ENCODE peak calls at places on chromosomes 7 and 10, in five cellular contexts. H is stomach, G is testis, L is NB4, C is transverse colon. Y is an unnamed sample.
A peak's percentile ranks its signal among the peaks of the same experiment; 100 is the strongest.

GRCh38 chr7:28533731-28534531 is 121.6 kb downstream of the CREB5 start:
- DNase-seq in G (peak; percentile 77), C (no peak), L (no peak), H (no peak), Y (no peak)

GRCh38 chr10:113273151-113273876 is 279.5 kb upstream of the HABP2 start:
- DNase-seq in G (no peak), C (peak; percentile 11), L (no peak), H (no peak), Y (no peak)

GRCh38 chr10:9807848-9808247 is 1209.8 kb upstream of the CELF2 start:
- DNase-seq in L (no peak), G (no peak), C (no peak), H (no peak), Y (peak; percentile 20)

GRCh38 chr7:29684787-29685650 is 121.3 kb upstream of the WIPF3 start:
- DNase-seq in G (peak; percentile 82), L (peak; percentile 85), H (peak; percentile 84), C (peak; percentile 76), Y (peak; percentile 85)

GRCh38 chr10:114243661-114244060 is 4.6 kb downstream of the VWA2 start:
- DNase-seq in G (no peak), L (no peak), C (no peak), H (no peak), Y (no peak)

GRCh38 chr7:95238252-95238938 is 85.9 kb downstream of the PON1 start:
- DNase-seq in C (no peak), L (no peak), G (no peak), H (no peak), Y (no peak)

GRCh38 chr10:6649903-6650302 is 69.8 kb upstream of the PRKCQ start:
- DNase-seq in C (no peak), L (no peak), H (no peak), G (no peak), Y (no peak)

GRCh38 chr7:22728416-22729029 is 1.5 kb downstream of the IL6 start:
- DNase-seq in H (no peak), L (peak; percentile 59), C (no peak), G (no peak), Y (no peak)

GRCh38 chr7:6250364-6250833 is 22.0 kb downstream of the CYTH3 start:
- DNase-seq in C (no peak), G (no peak), H (no peak), L (no peak), Y (no peak)

GRCh38 chr10:101032637-101033201 is 1.7 kb downstream of the SFXN3 start:
- DNase-seq in G (no peak), C (no peak), H (peak; percentile 51), L (peak; percentile 94), Y (peak; percentile 37)
- TF ChIP-seq POLR2A in G (no peak), C (no peak), H (no peak), L (no peak), Y (peak; percentile 79)

GRCh38 chr10:87066865-87067264 is 27.8 kb downstream of the GLUD1 start:
- DNase-seq in H (no peak), G (no peak), C (no peak), L (no peak), Y (no peak)
- TF ChIP-seq POLR2A in H (no peak), G (no peak), C (no peak), L (no peak), Y (no peak)

GRCh38 chr7:102220229-102220850 is 66.3 kb upstream of the SH2B2 start:
- DNase-seq in G (no peak), L (no peak), C (no peak), H (no peak), Y (no peak)

GRCh38 chr7:102220929-102221850 is 65.5 kb upstream of the SH2B2 start:
- DNase-seq in H (no peak), G (no peak), L (no peak), C (no peak), Y (no peak)

GRCh38 chr7:102223175-102223574 is 63.5 kb upstream of the SH2B2 start:
- DNase-seq in G (no peak), L (no peak), H (no peak), C (no peak), Y (no peak)

GRCh38 chr7:102221961-102222360 is 64.7 kb upstream of the SH2B2 start:
- DNase-seq in G (no peak), L (no peak), C (no peak), H (no peak), Y (no peak)

GRCh38 chr7:102222445-102222844 is 64.2 kb upstream of the SH2B2 start:
- DNase-seq in H (no peak), C (no peak), L (no peak), G (no peak), Y (no peak)
- TF ChIP-seq POLR2A in H (no peak), C (no peak), L (no peak), G (no peak), Y (no peak)

GRCh38 chr10:100569687-100570517 is 34.2 kb downstream of the HIF1AN start:
- DNase-seq in C (no peak), G (peak; percentile 61), H (no peak), L (no peak), Y (peak; percentile 57)
- TF ChIP-seq POLR2A in C (no peak), G (no peak), H (no peak), L (no peak), Y (no peak)

DNA sequence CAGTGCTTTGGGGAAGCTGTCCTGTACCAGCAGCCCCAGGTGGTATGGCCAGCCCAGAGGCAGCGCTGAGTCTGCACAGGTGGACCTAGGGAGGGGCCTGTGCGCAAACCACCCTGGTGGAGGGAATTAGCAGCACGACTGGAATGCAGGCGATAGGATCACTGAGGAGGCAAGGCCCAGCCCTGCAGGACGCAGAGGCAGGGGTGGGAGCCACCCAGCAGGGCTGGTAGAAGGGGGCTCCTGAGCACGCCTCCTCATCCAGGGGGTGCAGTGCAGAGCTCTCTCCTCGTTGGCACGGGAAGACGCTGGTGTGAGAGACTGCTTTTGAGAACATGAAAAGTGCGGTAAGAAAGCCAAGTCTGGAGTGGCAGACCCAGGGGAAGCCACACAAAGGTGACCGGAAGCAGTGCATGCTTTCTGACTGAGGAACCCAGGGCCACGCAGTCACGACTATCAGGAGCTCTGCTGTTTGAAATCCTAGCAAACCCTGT is 6.0 kb downstream of the FXYD4 start:
- DNase-seq in G (no peak), L (no peak), C (no peak), H (peak; percentile 48), Y (no peak)
- TF ChIP-seq POLR2A in G (no peak), L (no peak), C (no peak), H (no peak), Y (no peak)

GRCh38 chr10:8417631-8418030 is 363.1 kb downstream of the GATA3 start:
- DNase-seq in H (no peak), C (no peak), L (no peak), G (no peak), Y (no peak)
- TF ChIP-seq POLR2A in H (no peak), C (no peak), L (no peak), G (no peak), Y (no peak)

GRCh38 chr10:15168296-15168780 is at the start of gene NMT2:
- DNase-seq in C (no peak), H (no peak), L (peak; percentile 81), G (no peak), Y (no peak)

GRCh38 chr10:15166325-15166724 is 2.2 kb downstream of the NMT2 start:
- DNase-seq in H (no peak), C (no peak), G (no peak), L (no peak), Y (no peak)

GRCh38 chr10:15169555-15170407 is 1.3 kb upstream of the NMT2 start:
- DNase-seq in H (no peak), L (peak; percentile 65), G (peak; percentile 17), C (no peak), Y (peak; percentile 27)

GRCh38 chr10:15167411-15168295 is 840 bp downstream of the NMT2 start:
- DNase-seq in G (peak; percentile 66), H (peak; percentile 42), L (peak; percentile 52), C (peak; percentile 56), Y (peak; percentile 67)

GRCh38 chr10:15168781-15169554 is 475 bp upstream of the NMT2 start:
- DNase-seq in H (peak; percentile 97), L (peak; percentile 87), G (peak; percentile 98), C (peak; percentile 98), Y (peak; percentile 96)
- TF ChIP-seq POLR2A in H (no peak), L (no peak), G (no peak), C (no peak), Y (no peak)

DNA sequence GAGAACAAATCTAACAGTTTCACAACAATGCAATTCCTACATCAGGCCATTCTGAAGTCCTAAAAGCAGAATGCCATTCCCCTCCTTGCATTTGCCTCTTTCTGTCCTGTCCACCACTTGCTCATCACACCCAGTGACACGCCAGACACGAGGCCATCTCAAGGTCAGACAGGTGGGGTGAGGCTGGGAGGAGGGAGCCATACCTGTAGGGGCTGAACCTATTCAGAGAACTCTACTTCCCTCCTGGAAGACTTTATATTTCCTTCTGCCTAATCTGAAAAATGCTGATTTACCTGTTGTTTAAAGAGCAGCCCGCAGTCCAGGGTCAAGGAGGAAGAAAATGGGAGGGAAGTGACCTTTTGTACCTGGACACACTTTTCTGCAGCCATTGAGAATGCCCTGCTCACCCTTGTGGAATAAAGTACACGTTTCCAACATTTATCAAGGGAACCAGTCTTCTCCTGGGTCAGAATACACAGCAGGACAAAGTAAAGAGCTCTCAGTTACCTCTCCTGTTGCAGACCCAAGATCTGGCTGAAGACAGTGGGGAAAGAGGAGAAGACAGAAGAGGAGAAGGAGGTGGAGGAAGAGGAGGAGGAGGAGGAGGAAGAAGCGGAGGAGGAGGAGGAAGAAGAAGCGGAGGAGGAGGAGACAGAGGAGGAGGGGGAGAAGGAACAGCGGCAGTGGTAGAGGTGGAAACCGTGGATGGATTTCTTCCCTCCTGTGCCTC is 1.1 kb upstream of the BLNK start:
- DNase-seq in H (no peak), C (no peak), L (no peak), G (no peak), Y (no peak)
- TF ChIP-seq POLR2A in H (no peak), C (no peak), L (no peak), G (no peak), Y (no peak)

Y was measured in erythroblast.